ENCODE peak calls at places on chromosome 16, in six cellular contexts. X is choroid plexus epithelial cell, B is endodermal cell, Z is upper lobe of right lung, N is HCEC 1CT, S is astrocyte of the spinal cord. E is an unnamed sample.

GRCh38 chr16:66315210-66315825 is 51.2 kb upstream of the CDH5 start:
- DNase-seq in Z (no peak), B (peak; percentile 89), X (peak; percentile 86), S (peak; percentile 68), N (peak; percentile 70), E (peak; percentile 86)

GRCh38 chr16:9557713-9558112 is 466.3 kb downstream of the HAPSTR1 start:
- DNase-seq in X (no peak), N (no peak), B (no peak), Z (no peak), S (no peak), E (no peak)

GRCh38 chr16:9311303-9311954 is 220.0 kb downstream of the HAPSTR1 start:
- DNase-seq in N (no peak), Z (no peak), X (no peak), S (no peak), B (peak; percentile 79), E (no peak)

GRCh38 chr16:81315271-81316175 is 761 bp downstream of the GAN start:
- DNase-seq in B (peak; percentile 63), S (peak; percentile 38), Z (peak; percentile 82), X (peak; percentile 59), N (peak; percentile 50), E (peak; percentile 59)

GRCh38 chr16:28491080-28491969 is 549 bp downstream of the CLN3 start:
- DNase-seq in Z (peak; percentile 76), B (peak; percentile 78), S (peak; percentile 1), N (no peak), X (peak; percentile 11), E (peak; percentile 58)

GRCh38 chr16:56861092-56861610 is 3.9 kb upstream of the SLC12A3 start:
- DNase-seq in Z (no peak), S (no peak), B (peak; percentile 79), N (no peak), X (no peak), E (peak; percentile 50)

GRCh38 chr16:27127293-27127692 is 60.6 kb downstream of the C16orf82 start:
- DNase-seq in Z (no peak), N (peak; percentile 43), B (no peak), S (no peak), X (peak; percentile 49), E (no peak)

GRCh38 chr16:85321856-85322271 is 209.6 kb upstream of the CIBAR2 start:
- DNase-seq in B (no peak), Z (peak; percentile 89), X (peak; percentile 94), N (peak; percentile 66), S (peak; percentile 93), E (no peak)

GRCh38 chr16:58628845-58629680 is 563 bp downstream of the CNOT1 start:
- DNase-seq in Z (peak; percentile 85), X (peak; percentile 26), S (peak; percentile 32), N (peak; percentile 56), B (peak; percentile 70), E (peak; percentile 61)

GRCh38 chr16:54585966-54586365 is 299.4 kb upstream of the IRX3 start:
- DNase-seq in N (no peak), B (peak; percentile 51), Z (no peak), S (no peak), X (no peak), E (no peak)

GRCh38 chr16:49854227-49855203 is 1.4 kb downstream of the ZNF423 start:
- DNase-seq in S (no peak), X (no peak), Z (peak; percentile 71), N (no peak), B (peak; percentile 81), E (no peak)

GRCh38 chr16:15900901-15901465 is 12.6 kb upstream of the CEP20 start:
- DNase-seq in S (no peak), Z (no peak), N (no peak), X (no peak), B (no peak), E (no peak)

GRCh38 chr16:11291021-11291716 is 10.0 kb upstream of the PRM1 start:
- DNase-seq in N (no peak), B (no peak), X (no peak), S (peak; percentile 4), Z (no peak), E (no peak)

GRCh38 chr16:49183911-49184310 is 97.7 kb downstream of the CBLN1 start:
- DNase-seq in S (no peak), Z (no peak), X (no peak), N (peak; percentile 7), B (peak; percentile 87), E (peak; percentile 1)

GRCh38 chr16:16021988-16022682 is 72.7 kb downstream of the ABCC1 start:
- DNase-seq in B (peak; percentile 77), S (peak; percentile 95), Z (peak; percentile 92), X (peak; percentile 95), N (peak; percentile 96), E (peak; percentile 95)

GRCh38 chr16:88357306-88358032 is 25.3 kb upstream of the ZNF469 start:
- DNase-seq in N (no peak), X (no peak), Z (no peak), S (no peak), B (no peak), E (no peak)

GRCh38 chr16:72620853-72621252 is 427.1 kb downstream of the ZFHX3 start:
- DNase-seq in N (no peak), S (no peak), X (no peak), B (no peak), Z (no peak), E (no peak)

E was measured in OCI-M1.